ENCODE peak calls at places on chromosomes 2 and 18, in nine cellular contexts. F is GM20000; U is neural progenitor cell; S is ovary; K is kidney; T is left colon; Q is stimulated activated CD4-positive, alpha-beta T cell treated with anti-CD3 and anti-CD28 coated beads, Interleukin-12 subunit alpha, Interleukin-12 subunit beta, amount 100 ng/mL, for 48 hours; W is erythroblast; N is WTC11. P is an unnamed sample.

GRCh38 chr2:143078106-143078505 is 51.1 kb upstream of the ARHGAP15 start:
- DNase-seq in F (no peak), U (no peak), S (no peak), K (no peak), T (no peak), Q (no peak), W (no peak), N (no peak), P (no peak)

GRCh38 chr18:47285456-47285855 is 34.0 kb upstream of the SKOR2 start:
- DNase-seq in F (no peak), U (no peak), S (no peak), K (no peak), T (no peak), Q (no peak), W (no peak), N (no peak), P (no peak)

GRCh38 chr2:227774011-227774624 is 28.4 kb downstream of the SCYGR8 start:
- DNase-seq in F (peak), U (peak), S (no peak), K (no peak), T (no peak), Q (no peak), W (peak), N (peak), P (no peak)

GRCh38 chr2:233002829-233003657 is 10.0 kb downstream of the NGEF start:
- DNase-seq in F (no peak), U (no peak), S (no peak), K (no peak), T (no peak), Q (no peak), W (no peak), N (no peak), P (peak)

GRCh38 chr2:42040643-42041277 is 7.1 kb upstream of the PKDCC start:
- DNase-seq in F (no peak), U (peak), S (peak), K (no peak), T (no peak), Q (no peak), W (no peak), N (no peak), P (no peak)

GRCh38 chr2:177265386-177265690 is 811 bp upstream of the NFE2L2 start:
- DNase-seq in F (no peak), U (no peak), S (peak), K (no peak), T (peak), Q (no peak), W (no peak), N (peak), P (no peak)

GRCh38 chr18:9422816-9423519 is 52.3 kb upstream of the RALBP1 start:
- DNase-seq in F (no peak), U (no peak), S (no peak), K (no peak), T (no peak), Q (no peak), W (no peak), N (no peak), P (no peak)

GRCh38 chr18:3246636-3247242 is 862 bp upstream of the MYL12A start:
- DNase-seq in F (peak), U (peak), S (peak), K (peak), T (peak), Q (no peak), W (peak), N (no peak), P (peak)

GRCh38 chr2:177724398-177725287 is 332.1 kb downstream of the AGPS start:
- DNase-seq in F (peak), U (peak), S (peak), K (no peak), T (peak), Q (peak), W (peak), N (peak), P (no peak)

GRCh38 chr2:26324903-26325302 is 21.0 kb upstream of the SELENOI start:
- DNase-seq in F (no peak), U (no peak), S (no peak), K (no peak), T (no peak), Q (no peak), W (no peak), N (no peak), P (no peak)

GRCh38 chr18:23259701-23260661 is 124.7 kb downstream of the CABLES1 start:
- DNase-seq in F (peak), U (peak), S (peak), K (peak), T (peak), Q (no peak), W (peak), N (peak), P (peak)

GRCh38 chr2:63596487-63596886 is 7.7 kb downstream of the MDH1 start:
- DNase-seq in F (no peak), U (no peak), S (no peak), K (no peak), T (no peak), Q (no peak), W (no peak), N (no peak), P (no peak)

GRCh38 chr2:217290467-217290866 is 430.6 kb upstream of the TNP1 start:
- DNase-seq in F (no peak), U (no peak), S (no peak), K (no peak), T (no peak), Q (no peak), W (no peak), N (no peak), P (no peak)

GRCh38 chr2:177721815-177722552 is 329.4 kb downstream of the AGPS start:
- DNase-seq in F (no peak), U (no peak), S (no peak), K (no peak), T (no peak), Q (no peak), W (no peak), N (no peak), P (no peak)

GRCh38 chr2:30266051-30266621 is 34.8 kb downstream of the LBH start:
- DNase-seq in F (peak), U (no peak), S (no peak), K (no peak), T (peak), Q (peak), W (peak), N (no peak), P (peak)

GRCh38 chr2:69213201-69213600 is 173.8 kb downstream of the GFPT1 start:
- DNase-seq in F (no peak), U (no peak), S (no peak), K (no peak), T (no peak), Q (no peak), W (no peak), N (no peak), P (no peak)

GRCh38 chr2:232779935-232780334 is 3.6 kb upstream of the KCNJ13 start:
- DNase-seq in F (no peak), U (no peak), S (no peak), K (no peak), T (no peak), Q (no peak), W (no peak), N (no peak), P (no peak)

GRCh38 chr18:23342506-23342905 is 110.6 kb upstream of the RIOK3 start:
- DNase-seq in F (no peak), U (no peak), S (no peak), K (no peak), T (no peak), Q (no peak), W (no peak), N (no peak), P (no peak)

GRCh38 chr2:236541008-236541562 is 28.5 kb upstream of the ACKR3 start:
- DNase-seq in F (no peak), U (no peak), S (no peak), K (no peak), T (no peak), Q (no peak), W (no peak), N (no peak), P (no peak)

GRCh38 chr2:10225291-10226031 is 77.2 kb upstream of the HPCAL1 start:
- DNase-seq in F (no peak), U (peak), S (no peak), K (peak), T (peak), Q (no peak), W (no peak), N (peak), P (peak)

GRCh38 chr18:23069481-23069880 is 65.8 kb upstream of the CABLES1 start:
- DNase-seq in F (no peak), U (no peak), S (no peak), K (no peak), T (peak), Q (no peak), W (no peak), N (no peak), P (no peak)

GRCh38 chr18:67265464-67266245 is 250.9 kb downstream of the DSEL start:
- DNase-seq in F (no peak), U (no peak), S (no peak), K (no peak), T (no peak), Q (no peak), W (no peak), N (no peak), P (no peak)

GRCh38 chr2:62176771-62177170 is 19.1 kb upstream of the B3GNT2 start:
- DNase-seq in F (no peak), U (no peak), S (no peak), K (no peak), T (no peak), Q (no peak), W (peak), N (no peak), P (no peak)

P was measured in spleen.